ENCODE peak calls at places on chromosomes 3 and 15, in seven cellular contexts. W is AG10803, P is AG04450, M is epithelial cell of proximal tubule, A is epithelial cell of esophagus, L is BE2C, R is IMR-90. S is an unnamed sample.

GRCh38 chr3:99532246-99532645 is 106.1 kb upstream of the COL8A1 start:
- DNase-seq in A (peak; percentile 68), P (peak; percentile 36), M (no peak), R (peak; percentile 77), L (peak; percentile 49), W (peak; percentile 80), S (peak; percentile 93)

GRCh38 chr3:116179091-116179490 is 266.2 kb downstream of the LSAMP start:
- DNase-seq in M (no peak), A (no peak), R (peak; percentile 85), L (no peak), W (peak; percentile 90), P (peak; percentile 15), S (no peak)

GRCh38 chr3:148763921-148764320 is 63.7 kb upstream of the CPB1 start:
- DNase-seq in L (no peak), A (no peak), W (no peak), M (no peak), R (no peak), P (no peak), S (no peak)

GRCh38 chr3:195133462-195133861 is 137.5 kb downstream of the XXYLT1 start:
- DNase-seq in L (peak; percentile 84), W (peak; percentile 94), A (peak; percentile 72), M (no peak), R (peak; percentile 98), P (peak; percentile 87), S (no peak)

GRCh38 chr3:123423806-123424205 is 25.1 kb downstream of the ADCY5 start:
- DNase-seq in W (no peak), P (no peak), L (no peak), A (no peak), M (no peak), R (no peak), S (no peak)

GRCh38 chr3:130242850-130243569 is 102.5 kb upstream of the COL6A5 start:
- DNase-seq in W (peak; percentile 2), P (no peak), M (no peak), A (peak; percentile 34), R (peak; percentile 10), L (no peak), S (peak; percentile 19)

GRCh38 chr15:74302821-74303359 is 64.6 kb downstream of the CYP11A1 start:
- DNase-seq in R (no peak), L (peak; percentile 95), M (no peak), W (no peak), A (peak; percentile 48), P (no peak), S (peak; percentile 53)

GRCh38 chr15:89221543-89221942 is at the start of gene RLBP1:
- DNase-seq in A (peak; percentile 41), W (no peak), R (no peak), L (no peak), M (no peak), P (no peak), S (no peak)

GRCh38 chr15:33699691-33700447 is 268.4 kb upstream of the CHRM5 start:
- DNase-seq in R (peak; percentile 12), P (no peak), W (peak; percentile 10), L (no peak), A (peak; percentile 38), M (no peak), S (peak; percentile 46)

GRCh38 chr3:30597131-30597768 is 9.2 kb upstream of the TGFBR2 start:
- DNase-seq in M (peak; percentile 99), R (peak; percentile 82), A (peak; percentile 98), P (no peak), W (peak; percentile 87), L (no peak), S (peak; percentile 98)

GRCh38 chr15:38012894-38013293 is 78.5 kb downstream of the TMCO5A start:
- DNase-seq in A (no peak), L (no peak), M (no peak), W (no peak), P (no peak), R (no peak), S (peak; percentile 25)

GRCh38 chr3:189214651-189215050 is 42.9 kb downstream of the TPRG1 start:
- DNase-seq in P (no peak), R (no peak), L (no peak), M (no peak), W (no peak), A (no peak), S (no peak)

DNA sequence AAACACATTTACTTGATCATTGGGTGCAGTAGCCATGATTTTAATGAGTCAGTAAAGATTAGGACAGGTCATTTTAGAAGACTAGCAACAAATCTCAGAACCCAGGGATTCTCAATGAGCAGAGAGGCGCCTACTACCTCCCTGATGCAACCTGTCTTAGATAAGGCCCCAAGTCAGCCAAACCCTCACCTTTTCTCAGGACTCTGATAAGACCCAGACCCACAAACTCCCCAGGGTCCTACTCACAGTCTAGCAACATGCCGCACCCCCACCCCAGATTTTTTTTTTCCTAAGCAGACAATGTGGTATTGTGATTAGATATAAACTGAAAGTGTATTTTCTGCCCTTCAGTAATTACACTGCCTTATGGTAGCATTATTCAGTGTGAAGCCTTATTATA is 122.2 kb upstream of the SOX14 start:
- DNase-seq in P (no peak), R (no peak), M (no peak), L (no peak), W (no peak), A (no peak), S (no peak)
- H3K4me3 ChIP-seq in P (no peak overlapping the region), R (no peak overlapping the region), M (no peak overlapping the region), L (no peak overlapping the region), W (no peak overlapping the region), A (no peak overlapping the region), S (no peak overlapping the region)

GRCh38 chr3:57949344-57949743 is 58.9 kb upstream of the FLNB start:
- DNase-seq in W (no peak), L (no peak), A (no peak), M (no peak), P (no peak), R (no peak), S (no peak)

GRCh38 chr3:57948782-57949242 is 59.4 kb upstream of the FLNB start:
- DNase-seq in M (no peak), L (no peak), W (no peak), R (no peak), P (no peak), A (no peak), S (no peak)

GRCh38 chr3:57948080-57948671 is 60.0 kb upstream of the FLNB start:
- DNase-seq in P (no peak), R (no peak), W (no peak), M (no peak), A (no peak), L (no peak), S (no peak)

GRCh38 chr3:57951106-57951882 is 56.9 kb upstream of the FLNB start:
- DNase-seq in P (peak; percentile 46), R (peak; percentile 89), L (peak; percentile 64), A (peak; percentile 82), W (peak; percentile 73), M (no peak), S (peak; percentile 76)

DNA sequence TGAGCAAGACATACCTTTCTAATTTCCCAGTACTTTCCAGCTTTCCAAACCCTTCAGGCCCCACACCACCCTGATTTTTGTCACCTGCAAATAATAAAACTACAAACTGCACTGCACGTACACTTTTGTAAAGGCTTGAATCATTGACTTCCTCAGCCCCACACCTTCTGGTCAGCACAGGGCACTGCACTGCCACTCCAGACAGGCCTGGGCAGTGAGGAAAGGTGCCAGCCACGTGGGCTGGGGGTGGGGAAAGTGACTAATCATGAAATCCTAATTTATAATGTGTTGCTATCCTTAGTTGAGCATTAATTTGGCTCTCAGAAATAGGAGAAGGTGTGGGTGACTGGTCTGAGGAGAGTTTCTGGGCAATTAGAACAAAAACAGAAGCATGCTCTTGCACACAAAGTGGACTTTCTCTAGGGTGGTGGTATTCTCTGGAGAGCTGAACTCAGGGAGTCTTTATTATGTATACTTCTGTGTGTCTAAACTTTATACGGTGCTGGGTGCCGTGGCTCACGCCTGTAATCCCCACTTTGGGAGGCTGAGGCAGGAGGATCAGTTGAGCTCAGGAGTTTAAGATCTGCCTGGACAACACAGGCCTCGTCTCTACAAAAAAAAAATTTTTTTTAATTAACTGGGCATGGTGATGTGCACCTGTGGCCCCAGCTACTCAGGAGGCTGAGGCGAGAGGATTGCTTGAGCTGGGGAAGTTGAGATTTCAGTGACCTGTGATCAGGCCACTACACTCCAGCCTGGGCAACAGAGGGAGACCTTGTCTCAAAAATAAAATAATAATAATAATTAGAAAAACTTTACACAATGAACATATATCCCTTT is 58.2 kb upstream of the FLNB start:
- DNase-seq in W (peak; percentile 31), A (peak; percentile 74), L (no peak), P (no peak), M (peak; percentile 64), R (no peak), S (peak; percentile 59)
- TF ChIP-seq CTCF in W (peak; percentile 38), A (peak; percentile 25), L (peak; percentile 3), P (no peak), M (peak; percentile 63), R (peak; percentile 16), S (peak; percentile 49)

GRCh38 chr3:128215800-128216495 is 62.7 kb downstream of the EEFSEC start:
- DNase-seq in W (no peak), L (no peak), A (no peak), M (no peak), P (peak; percentile 26), R (peak; percentile 55), S (no peak)

GRCh38 chr3:128218476-128218829 is 65.2 kb downstream of the EEFSEC start:
- DNase-seq in M (no peak), L (no peak), R (no peak), A (no peak), W (no peak), P (no peak), S (no peak)

GRCh38 chr3:128215290-128215689 is 62.0 kb downstream of the EEFSEC start:
- DNase-seq in L (no peak), M (no peak), W (no peak), A (no peak), R (no peak), P (no peak), S (no peak)

GRCh38 chr3:128218858-128219257 is 65.6 kb downstream of the EEFSEC start:
- DNase-seq in W (no peak), L (no peak), P (no peak), A (no peak), M (no peak), R (no peak), S (no peak)

GRCh38 chr3:128217702-128218475 is 64.6 kb downstream of the EEFSEC start:
- DNase-seq in P (peak; percentile 50), R (peak; percentile 79), M (peak; percentile 46), W (peak; percentile 48), A (no peak), L (no peak), S (no peak)
- H3K4me3 ChIP-seq in P (no peak overlapping the region), R (no peak overlapping the region), M (no peak overlapping the region), W (no peak overlapping the region), A (no peak overlapping the region), L (no peak overlapping the region), S (no peak overlapping the region)

GRCh38 chr15:88029696-88030095 is 226.8 kb downstream of the NTRK3 start:
- DNase-seq in R (no peak), M (no peak), P (no peak), W (peak; percentile 46), A (no peak), L (peak; percentile 53), S (no peak)

GRCh38 chr15:88023956-88024355 is 232.6 kb downstream of the NTRK3 start:
- DNase-seq in W (no peak), L (peak; percentile 47), A (no peak), M (no peak), R (no peak), P (no peak), S (no peak)

GRCh38 chr15:88032787-88033186 is 223.8 kb downstream of the NTRK3 start:
- DNase-seq in L (no peak), A (no peak), M (no peak), W (peak; percentile 57), P (no peak), R (no peak), S (no peak)

GRCh38 chr15:88031461-88031860 is 225.1 kb downstream of the NTRK3 start:
- DNase-seq in L (no peak), R (no peak), A (no peak), W (no peak), M (no peak), P (no peak), S (no peak)

GRCh38 chr15:88028024-88028423 is 228.5 kb downstream of the NTRK3 start:
- DNase-seq in M (no peak), L (no peak), R (no peak), A (no peak), W (no peak), P (no peak), S (no peak)
- TF ChIP-seq CTCF in M (no peak), L (peak; percentile 15), R (no peak), A (no peak), W (no peak), P (no peak), S (no peak)